ENCODE peak calls at places on chromosomes 13 and 19, in nine cellular contexts. X is progenitor cell of endocrine pancreas, E is neural progenitor cell, Z is pancreas, O is body of pancreas, B is WERI-Rb-1, J is MM.1S, T is cardiac fibroblast, W is nephron progenitor cell. M is an unnamed sample.

GRCh38 chr13:109381546-109382180 is 404.7 kb downstream of the IRS2 start:
- DNase-seq in X (no peak), O (no peak), T (peak), B (no peak), W (no peak), J (no peak), Z (no peak), E (no peak), M (no peak)

GRCh38 chr13:106001443-106001842 is 534.0 kb downstream of the EFNB2 start:
- DNase-seq in W (no peak), E (no peak), J (no peak), Z (no peak), B (no peak), X (no peak), O (no peak), T (no peak), M (no peak)

GRCh38 chr19:43582495-43582894 is 6.9 kb downstream of the PINLYP start:
- DNase-seq in B (no peak), Z (no peak), J (no peak), W (no peak), E (no peak), X (no peak), O (no peak), T (no peak), M (no peak)

GRCh38 chr19:39846176-39846677 is at the start of gene FBL:
- DNase-seq in E (peak), Z (peak), T (peak), B (peak), J (peak), W (peak), X (peak), O (peak), M (peak)

GRCh38 chr13:102395174-102395573 is 6.7 kb downstream of the FGF14 start:
- DNase-seq in O (no peak), B (no peak), E (no peak), J (no peak), W (no peak), T (no peak), X (no peak), Z (no peak), M (no peak)

GRCh38 chr19:16582486-16583261 is 10.5 kb upstream of the SLC35E1 start:
- DNase-seq in E (no peak), T (no peak), X (no peak), B (no peak), O (no peak), Z (no peak), J (no peak), W (no peak), M (no peak)

GRCh38 chr13:75512253-75512652 is 25.4 kb downstream of the COMMD6 start:
- DNase-seq in J (peak), E (no peak), T (no peak), W (no peak), B (no peak), O (no peak), X (no peak), Z (no peak), M (peak)

GRCh38 chr19:7904074-7905020 is 670 bp downstream of the MAP2K7 start:
- DNase-seq in X (no peak), Z (peak), J (peak), E (peak), T (no peak), O (peak), W (peak), B (no peak), M (peak)

GRCh38 chr13:74129500-74130144 is 4.6 kb downstream of the KLF12 start:
- DNase-seq in Z (no peak), B (no peak), W (no peak), X (no peak), T (no peak), J (no peak), O (no peak), E (no peak), M (no peak)

GRCh38 chr13:95386370-95386769 is 85.1 kb upstream of the ABCC4 start:
- DNase-seq in E (no peak), Z (no peak), X (no peak), O (no peak), B (no peak), J (no peak), W (no peak), T (no peak), M (no peak)

GRCh38 chr19:3233116-3233515 is 8.7 kb downstream of the CELF5 start:
- DNase-seq in B (no peak), E (no peak), W (no peak), J (no peak), O (no peak), X (no peak), Z (no peak), T (no peak), M (no peak)

GRCh38 chr19:3236272-3236671 is 11.8 kb downstream of the CELF5 start:
- DNase-seq in E (no peak), X (no peak), W (no peak), J (no peak), Z (no peak), B (no peak), O (no peak), T (no peak), M (no peak)

GRCh38 chr19:3233831-3234230 is 9.4 kb downstream of the CELF5 start:
- DNase-seq in E (peak), T (no peak), B (no peak), X (no peak), Z (no peak), O (no peak), J (no peak), W (no peak), M (no peak)

GRCh38 chr19:3238066-3238561 is 13.7 kb downstream of the CELF5 start:
- DNase-seq in T (no peak), B (no peak), W (no peak), E (no peak), O (no peak), X (no peak), J (no peak), Z (no peak), M (no peak)

GRCh38 chr19:3234800-3235199 is 10.3 kb downstream of the CELF5 start:
- DNase-seq in E (no peak), Z (no peak), B (peak), O (no peak), J (no peak), T (no peak), X (no peak), W (peak), M (no peak)
- TF ChIP-seq CTCF in E (peak), Z (no peak), B (peak), O (no peak), J (peak), T (peak), X (peak), W (peak), M (peak)

GRCh38 chr13:49792550-49793324 is at the start of gene KPNA3:
- DNase-seq in Z (peak), W (peak), J (peak), E (peak), T (peak), X (peak), B (peak), O (peak), M (peak)
- TF ChIP-seq CTCF in Z (no peak), W (no peak), J (no peak), E (peak), T (no peak), X (peak), B (no peak), O (peak), M (peak)

GRCh38 chr13:80363890-80364503 is 23.1 kb upstream of the SPRY2 start:
- DNase-seq in X (no peak), J (no peak), O (no peak), W (no peak), B (no peak), T (peak), E (peak), Z (no peak), M (peak)
- TF ChIP-seq CTCF in X (peak), J (peak), O (peak), W (peak), B (peak), T (peak), E (peak), Z (peak), M (peak)

GRCh38 chr13:49082653-49083536 is 107.2 kb downstream of the FNDC3A start:
- DNase-seq in T (peak), B (no peak), O (no peak), E (no peak), J (no peak), X (no peak), Z (no peak), W (no peak), M (peak)
- TF ChIP-seq CTCF in T (no peak), B (no peak), O (no peak), E (no peak), J (no peak), X (no peak), Z (no peak), W (no peak), M (no peak)

DNA sequence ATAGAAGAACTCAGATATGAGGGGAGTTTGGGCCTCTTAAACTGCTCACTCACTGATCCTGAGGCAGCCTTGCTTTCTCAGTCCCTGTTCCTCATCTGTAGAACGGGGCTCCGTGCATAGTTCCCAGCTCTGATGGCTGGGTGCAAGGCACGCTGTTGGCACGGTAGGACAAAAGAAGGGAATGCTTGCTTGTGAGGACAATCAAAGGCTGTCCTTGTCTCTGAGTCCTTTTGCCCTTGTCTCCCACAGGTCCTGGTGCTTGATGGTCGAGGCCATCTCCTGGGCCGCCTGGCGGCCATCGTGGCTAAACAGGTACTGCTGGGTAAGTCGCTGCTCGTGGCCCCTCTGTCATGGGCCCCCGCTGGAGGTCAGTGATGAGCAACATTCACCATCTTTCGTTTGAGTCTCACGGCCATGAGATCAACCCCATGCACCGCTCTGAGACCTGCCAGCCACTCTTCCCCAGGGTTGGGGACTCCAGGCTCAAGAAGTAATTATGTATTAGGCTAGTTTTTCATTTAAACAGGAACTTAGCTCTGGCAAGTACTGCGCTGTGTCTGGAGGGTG is 2.3 kb downstream of the RPL13A start:
- DNase-seq in T (no peak), X (no peak), E (peak), B (no peak), W (no peak), O (no peak), Z (no peak), J (no peak), M (no peak)
- TF ChIP-seq CTCF in T (no peak), X (no peak), E (no peak), B (no peak), W (no peak), O (no peak), Z (no peak), J (no peak), M (peak)

GRCh38 chr13:44470623-44471562 is 97.3 kb downstream of the SERP2 start:
- DNase-seq in X (no peak), E (peak), O (no peak), Z (no peak), T (peak), W (no peak), J (peak), B (no peak), M (no peak)
- TF ChIP-seq CTCF in X (peak), E (peak), O (peak), Z (no peak), T (peak), W (peak), J (peak), B (peak), M (peak)

GRCh38 chr13:20779405-20779804 is 5.6 kb upstream of the EEF1AKMT1 start:
- DNase-seq in X (no peak), T (no peak), E (peak), O (no peak), Z (no peak), J (no peak), W (no peak), B (no peak), M (no peak)

GRCh38 chr13:20774746-20775145 is 985 bp upstream of the EEF1AKMT1 start:
- DNase-seq in Z (no peak), X (no peak), T (no peak), W (no peak), J (no peak), O (no peak), E (no peak), B (no peak), M (no peak)

GRCh38 chr13:20773194-20774080 is at the start of gene EEF1AKMT1:
- DNase-seq in Z (peak), X (peak), E (peak), O (peak), T (peak), B (peak), J (peak), W (peak), M (peak)

GRCh38 chr13:20775961-20776360 is 2.2 kb upstream of the EEF1AKMT1 start:
- DNase-seq in J (no peak), T (no peak), Z (no peak), B (no peak), E (no peak), O (no peak), X (no peak), W (no peak), M (no peak)

GRCh38 chr13:20776751-20777150 is 3.0 kb upstream of the EEF1AKMT1 start:
- DNase-seq in J (no peak), T (no peak), E (peak), X (no peak), Z (no peak), O (no peak), B (no peak), W (no peak), M (no peak)
- TF ChIP-seq CTCF in J (no peak), T (no peak), E (no peak), X (no peak), Z (no peak), O (no peak), B (no peak), W (no peak), M (no peak)

GRCh38 chr19:33795370-33796163 is 1.1 kb upstream of the KCTD15 start:
- DNase-seq in T (peak), Z (peak), O (peak), W (peak), J (no peak), E (peak), X (peak), B (peak), M (peak)
- TF ChIP-seq CTCF in T (peak), Z (peak), O (peak), W (peak), J (peak), E (peak), X (peak), B (peak), M (peak)

DNA sequence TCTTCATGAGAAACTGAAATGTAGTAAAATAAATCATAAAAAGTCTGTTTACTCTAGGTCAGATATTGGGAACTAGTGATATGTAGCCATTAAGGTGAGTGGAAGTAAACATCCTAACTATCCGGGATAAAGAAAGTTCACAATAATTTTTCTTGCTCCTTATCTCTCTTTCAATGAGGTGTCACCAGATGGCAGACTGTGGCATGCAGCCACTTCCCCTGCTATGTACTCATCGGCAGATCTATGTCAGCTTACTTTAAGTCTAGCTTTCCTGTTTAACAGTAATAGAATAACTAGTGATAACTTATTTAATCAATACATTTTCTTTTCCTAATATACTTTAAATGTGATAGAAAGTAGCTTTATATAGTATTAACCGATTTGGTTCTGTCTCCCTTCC is 181.9 kb downstream of the NDFIP2 start:
- DNase-seq in Z (peak), E (no peak), O (no peak), W (no peak), X (no peak), J (no peak), B (peak), T (peak), M (no peak)
- TF ChIP-seq CTCF in Z (no peak), E (peak), O (no peak), W (no peak), X (no peak), J (no peak), B (no peak), T (no peak), M (no peak)

DNA sequence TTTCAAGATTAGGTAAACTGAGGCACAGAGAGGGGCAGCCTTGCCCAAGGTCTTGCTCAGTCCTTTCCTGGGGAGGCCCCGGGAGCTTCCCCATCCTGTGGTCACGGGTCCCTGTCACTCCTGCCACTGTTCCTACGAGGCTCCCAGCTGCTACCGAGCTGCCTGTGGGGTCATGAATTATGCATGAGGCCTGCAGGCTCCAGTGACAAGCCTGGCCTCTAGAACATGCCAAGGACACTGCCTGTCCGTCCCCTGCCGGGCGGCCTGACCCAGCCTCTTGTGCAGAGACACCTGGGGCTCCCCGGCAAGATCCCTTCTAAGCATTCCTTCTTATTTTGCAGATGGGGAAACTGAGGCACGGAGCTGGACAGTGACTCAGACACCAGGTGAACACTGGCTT is 2.7 kb downstream of the FCHO1 start:
- DNase-seq in X (no peak), O (no peak), W (no peak), T (no peak), J (no peak), E (peak), B (no peak), Z (no peak), M (no peak)
- TF ChIP-seq CTCF in X (no peak), O (no peak), W (no peak), T (no peak), J (no peak), E (no peak), B (no peak), Z (no peak), M (no peak)